ENCODE peak calls at places on chromosomes 13 and 19, in eight cellular contexts. I, O, Q, Z, A, P, T and Y are unnamed samples.
A peak's percentile ranks its signal among the peaks of the same experiment; 100 is the strongest.

GRCh38 chr13:106038752-106039151 is 496.7 kb downstream of the EFNB2 start:
- DNase-seq in I (no peak), O (no peak), Q (peak; percentile 51), Z (no peak), A (no peak), P (no peak), T (no peak), Y (no peak)

GRCh38 chr19:45507864-45508680 is 793 bp downstream of the VASP start:
- DNase-seq in I (peak; percentile 81), O (no peak), Q (no peak), Z (peak; percentile 58), A (peak; percentile 65), P (no peak), T (peak; percentile 50), Y (peak; percentile 24)

GRCh38 chr13:110010433-110011135 is 224.2 kb upstream of the IRS2 start:
- DNase-seq in I (no peak), O (no peak), Q (no peak), Z (no peak), A (no peak), P (no peak), T (no peak), Y (no peak)

GRCh38 chr19:18725755-18726416 is 42.4 kb downstream of the CRTC1 start:
- DNase-seq in I (no peak), O (peak; percentile 10), Q (no peak), Z (peak; percentile 74), A (peak; percentile 78), P (no peak), T (no peak), Y (no peak)

GRCh38 chr19:46732172-46732938 is 13.5 kb upstream of the FKRP start:
- DNase-seq in I (peak; percentile 30), O (no peak), Q (no peak), Z (no peak), A (no peak), P (no peak), T (no peak), Y (no peak)

GRCh38 chr13:30030141-30030750 is 179.8 kb upstream of the UBL3 start:
- DNase-seq in I (no peak), O (no peak), Q (no peak), Z (no peak), A (no peak), P (no peak), T (no peak), Y (no peak)

GRCh38 chr13:98175823-98176222 is 1.2 kb downstream of the RNF113B start:
- DNase-seq in I (no peak), O (no peak), Q (no peak), Z (no peak), A (no peak), P (no peak), T (no peak), Y (no peak)

GRCh38 chr13:49421391-49421790 is 22.5 kb downstream of the CAB39L start:
- DNase-seq in I (no peak), O (no peak), Q (peak; percentile 10), Z (no peak), A (peak; percentile 26), P (peak; percentile 81), T (no peak), Y (peak; percentile 3)

GRCh38 chr19:45440873-45441654 is 17.3 kb upstream of the ERCC1 start:
- DNase-seq in I (no peak), O (no peak), Q (no peak), Z (no peak), A (no peak), P (no peak), T (no peak), Y (no peak)

GRCh38 chr13:50513528-50513863 is 330.0 kb downstream of the DLEU7 start:
- DNase-seq in I (no peak), O (no peak), Q (no peak), Z (no peak), A (no peak), P (no peak), T (no peak), Y (no peak)

GRCh38 chr13:26010487-26011207 is 41.2 kb downstream of the SHISA2 start:
- DNase-seq in I (no peak), O (no peak), Q (no peak), Z (no peak), A (no peak), P (no peak), T (no peak), Y (no peak)

GRCh38 chr13:39516140-39516539 is 86.9 kb downstream of the LHFPL6 start:
- DNase-seq in I (no peak), O (no peak), Q (no peak), Z (no peak), A (no peak), P (no peak), T (no peak), Y (no peak)

GRCh38 chr19:28103916-28104315 is 1109.0 kb downstream of the UQCRFS1 start:
- DNase-seq in I (no peak), O (no peak), Q (no peak), Z (no peak), A (no peak), P (no peak), T (no peak), Y (no peak)

GRCh38 chr19:413756-414420 is 4.9 kb upstream of the C2CD4C start:
- DNase-seq in I (no peak), O (no peak), Q (no peak), Z (no peak), A (no peak), P (no peak), T (no peak), Y (no peak)

GRCh38 chr13:113671066-113672001 is 4.3 kb downstream of the GRK1 start:
- DNase-seq in I (peak; percentile 37), O (no peak), Q (no peak), Z (peak; percentile 11), A (peak; percentile 7), P (no peak), T (peak; percentile 23), Y (no peak)

GRCh38 chr19:46384396-46384795 is 29.0 kb downstream of the CCDC8 start:
- DNase-seq in I (no peak), O (no peak), Q (no peak), Z (no peak), A (no peak), P (no peak), T (no peak), Y (no peak)

GRCh38 chr13:33744589-33745369 is 73.2 kb upstream of the RFC3 start:
- DNase-seq in I (no peak), O (no peak), Q (no peak), Z (no peak), A (no peak), P (no peak), T (no peak), Y (no peak)

GRCh38 chr13:110826861-110827672 is 87.8 kb downstream of the ANKRD10 start:
- DNase-seq in I (no peak), O (no peak), Q (no peak), Z (no peak), A (no peak), P (no peak), T (peak; percentile 32), Y (no peak)

GRCh38 chr19:18313398-18313797 is 9.5 kb downstream of the LSM4 start:
- DNase-seq in I (no peak), O (no peak), Q (no peak), Z (no peak), A (no peak), P (no peak), T (no peak), Y (no peak)

GRCh38 chr19:22527554-22527953 is 105.4 kb upstream of the ZNF98 start:
- DNase-seq in I (no peak), O (no peak), Q (no peak), Z (no peak), A (no peak), P (no peak), T (no peak), Y (no peak)

GRCh38 chr19:22530042-22530441 is 104.1 kb upstream of the ZNF492 start:
- DNase-seq in I (no peak), O (no peak), Q (no peak), Z (no peak), A (no peak), P (no peak), T (no peak), Y (no peak)

GRCh38 chr19:22532388-22533310 is 101.5 kb upstream of the ZNF492 start:
- DNase-seq in I (no peak), O (peak; percentile 15), Q (no peak), Z (peak; percentile 94), A (peak; percentile 99), P (no peak), T (no peak), Y (no peak)

GRCh38 chr19:22526661-22527272 is 104.6 kb upstream of the ZNF98 start:
- DNase-seq in I (no peak), O (no peak), Q (no peak), Z (peak; percentile 20), A (peak; percentile 37), P (no peak), T (no peak), Y (no peak)

GRCh38 chr19:22528956-22529355 is 105.2 kb upstream of the ZNF492 start:
- DNase-seq in I (no peak), O (no peak), Q (no peak), Z (no peak), A (peak; percentile 57), P (no peak), T (no peak), Y (no peak)
- H3K9me3 ChIP-seq in I (peaks cover 15% of the 10 kb centered on the region), O (no peaks in the 10 kb centered on the region), Q (peaks cover 8% of the 10 kb centered on the region), Z (no peaks in the 10 kb centered on the region), A (no peaks in the 10 kb centered on the region), P (peaks cover 86% of the 10 kb centered on the region), T (peaks cover 12% of the 10 kb centered on the region), Y (peaks cover 2% of the 10 kb centered on the region)

GRCh38 chr19:42629191-42629590 is 34.5 kb upstream of the CEACAM8 start:
- DNase-seq in I (no peak), O (no peak), Q (no peak), Z (no peak), A (no peak), P (no peak), T (no peak), Y (no peak)
- TF ChIP-seq POLR2A in I (no peak), O (no peak), Q (no peak), Z (no peak), A (no peak), P (no peak), T (no peak), Y (no peak)

GRCh38 chr13:46491641-46492040 is 61.3 kb upstream of the LRCH1 start:
- DNase-seq in I (no peak), O (no peak), Q (no peak), Z (no peak), A (no peak), P (no peak), T (no peak), Y (no peak)
- H3K27me3 ChIP-seq in I (no peaks in the 10 kb centered on the region), O (no peaks in the 10 kb centered on the region), Q (no peaks in the 10 kb centered on the region), Z (no peaks in the 10 kb centered on the region), A (no peaks in the 10 kb centered on the region), P (no peaks in the 10 kb centered on the region), T (no peaks in the 10 kb centered on the region), Y (peaks cover 17% of the 10 kb centered on the region)

DNA sequence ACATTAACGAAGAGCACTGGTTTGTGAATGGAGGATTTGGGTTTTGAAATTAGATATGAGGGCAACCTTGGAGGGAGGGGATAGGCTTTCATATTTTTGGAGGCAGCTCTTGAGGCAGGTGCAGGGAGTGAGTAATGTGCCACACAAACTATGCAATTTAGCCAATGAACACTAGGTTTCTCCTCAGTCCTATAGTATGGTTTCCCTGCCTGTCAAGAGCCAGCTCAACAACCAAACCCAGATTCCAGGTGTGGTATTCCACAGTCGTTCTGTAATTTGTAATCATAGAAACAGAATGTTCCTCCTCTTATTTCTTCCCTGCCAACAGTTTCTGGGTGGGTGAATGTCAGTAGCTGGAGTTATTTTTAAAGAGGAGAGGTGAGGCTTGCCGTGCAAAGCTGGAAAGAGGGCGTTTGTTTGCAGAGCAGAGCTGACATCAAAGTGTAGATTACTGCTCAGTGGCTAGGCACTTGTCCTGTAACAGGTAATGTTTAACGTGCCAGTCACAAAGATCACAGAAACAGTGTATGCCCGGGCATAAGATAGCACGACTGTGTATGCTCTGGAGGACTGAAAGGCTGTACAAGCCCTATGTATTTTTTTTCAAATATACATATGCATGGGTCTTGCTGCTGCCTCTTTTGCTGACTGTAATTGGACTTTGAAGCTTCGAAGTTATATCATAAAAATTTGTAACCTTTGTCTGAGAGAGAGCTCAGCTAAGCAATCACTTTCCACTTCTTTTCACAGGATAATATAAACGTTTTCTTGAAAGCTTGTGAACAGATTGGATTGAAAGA is 124.3 kb downstream of the LMO7 start:
- DNase-seq in I (peak; percentile 63), O (no peak), Q (peak; percentile 37), Z (no peak), A (no peak), P (peak; percentile 98), T (peak; percentile 85), Y (peak; percentile 54)
- H3K9me3 ChIP-seq in I (no peaks in the 10 kb centered on the region), O (no peaks in the 10 kb centered on the region), Q (no peaks in the 10 kb centered on the region), Z (no peaks in the 10 kb centered on the region), A (no peaks in the 10 kb centered on the region), P (no peaks in the 10 kb centered on the region), T (no peaks in the 10 kb centered on the region), Y (no peaks in the 10 kb centered on the region)